ENCODE peak calls at places on chromosome 1, in five cellular contexts. H, S, I, C and J are unnamed samples.

GRCh38 chr1:116066868-116067563 is 44.2 kb upstream of the MAB21L3 start:
- DNase-seq in H (no peak), S (peak), I (no peak), C (no peak), J (peak)

GRCh38 chr1:240653030-240653429 is 41.1 kb upstream of the GREM2 start:
- DNase-seq in H (no peak), S (no peak), I (no peak), C (no peak), J (no peak)

GRCh38 chr1:91630803-91631202 is 130.2 kb downstream of the CDC7 start:
- DNase-seq in H (no peak), S (no peak), I (no peak), C (no peak), J (no peak)

GRCh38 chr1:150629115-150629928 is at the start of gene ENSA:
- DNase-seq in H (peak), S (peak), I (peak), C (peak), J (peak)

GRCh38 chr1:233394860-233395717 is 67.6 kb downstream of the MAP3K21 start:
- DNase-seq in H (peak), S (peak), I (no peak), C (peak), J (peak)

GRCh38 chr1:223228931-223229528 is 86.0 kb upstream of the TLR5 start:
- DNase-seq in H (no peak), S (no peak), I (no peak), C (no peak), J (no peak)

GRCh38 chr1:222454782-222455181 is 93.1 kb downstream of the HHIPL2 start:
- DNase-seq in H (no peak), S (peak), I (no peak), C (no peak), J (no peak)

GRCh38 chr1:231065510-231066241 is 25.6 kb upstream of the FAM89A start:
- DNase-seq in H (no peak), S (no peak), I (no peak), C (no peak), J (no peak)

GRCh38 chr1:230171337-230172015 is 104.4 kb downstream of the GALNT2 start:
- DNase-seq in H (no peak), S (no peak), I (no peak), C (no peak), J (no peak)

GRCh38 chr1:25810341-25811299 is 9.1 kb upstream of the MTFR1L start:
- DNase-seq in H (peak), S (no peak), I (peak), C (peak), J (no peak)

GRCh38 chr1:18597159-18598042 is 33.2 kb upstream of the PAX7 start:
- DNase-seq in H (peak), S (no peak), I (peak), C (peak), J (peak)

GRCh38 chr1:199954701-199955100 is 72.8 kb upstream of the NR5A2 start:
- DNase-seq in H (peak), S (no peak), I (no peak), C (peak), J (no peak)

GRCh38 chr1:34164510-34165381 is at the start of gene CSMD2:
- DNase-seq in H (peak), S (peak), I (no peak), C (no peak), J (no peak)

GRCh38 chr1:103416681-103417318 is 108.7 kb upstream of the RNPC3 start:
- DNase-seq in H (no peak), S (no peak), I (no peak), C (no peak), J (no peak)

GRCh38 chr1:15736035-15736665 is at the start of gene SLC25A34:
- DNase-seq in H (no peak), S (no peak), I (no peak), C (no peak), J (no peak)

GRCh38 chr1:246753670-246754535 is 29.7 kb downstream of the SCCPDH start:
- DNase-seq in H (peak), S (peak), I (peak), C (peak), J (peak)

GRCh38 chr1:39899611-39900538 is 1.8 kb downstream of the MYCL start:
- DNase-seq in H (no peak), S (no peak), I (no peak), C (no peak), J (no peak)